ENCODE peak calls at places on chromosomes 13 and 19, in seven cellular contexts. H, Z, G, U, B, M and N are unnamed samples.

GRCh38 chr19:16896098-16896912 is 7.5 kb downstream of the F2RL3 start:
- DNase-seq in H (no peak), Z (no peak), B (no peak), U (no peak), M (no peak), G (no peak), N (no peak)

GRCh38 chr13:110109910-110110309 is 197.0 kb downstream of the COL4A1 start:
- DNase-seq in B (no peak), H (no peak), Z (peak), U (peak), G (no peak), M (peak), N (no peak)

GRCh38 chr19:43207991-43208390 is 2.6 kb upstream of the PSG4 start:
- DNase-seq in G (no peak), M (no peak), B (no peak), H (no peak), U (no peak), Z (no peak), N (no peak)

GRCh38 chr13:60753641-60754040 is 356.6 kb downstream of the TDRD3 start:
- DNase-seq in H (no peak), M (no peak), B (no peak), U (no peak), Z (no peak), G (no peak), N (no peak)

GRCh38 chr19:14390548-14390947 is 9.3 kb downstream of the ADGRE5 start:
- DNase-seq in H (no peak), Z (no peak), G (no peak), U (no peak), B (no peak), M (no peak), N (no peak)

GRCh38 chr13:105465745-105466144 is 1069.7 kb downstream of the EFNB2 start:
- DNase-seq in U (no peak), Z (no peak), H (no peak), M (no peak), G (no peak), B (no peak), N (no peak)

GRCh38 chr19:3509566-3509989 is 3.5 kb downstream of the FZR1 start:
- DNase-seq in G (no peak), M (no peak), U (no peak), B (peak), H (no peak), Z (no peak), N (no peak)

GRCh38 chr19:49872245-49873148 is 4.7 kb downstream of the AKT1S1 start:
- DNase-seq in B (no peak), Z (no peak), H (no peak), G (no peak), U (no peak), M (no peak), N (no peak)

GRCh38 chr13:111184685-111185401 is 69.7 kb downstream of the ARHGEF7 start:
- DNase-seq in H (no peak), M (no peak), B (no peak), U (no peak), G (peak), Z (no peak), N (no peak)

GRCh38 chr19:40322271-40322610 is 26.0 kb downstream of the C19orf47 start:
- DNase-seq in H (no peak), M (no peak), G (no peak), U (no peak), B (no peak), Z (no peak), N (no peak)

GRCh38 chr13:20182231-20182846 is 10.4 kb downstream of the GJB2 start:
- DNase-seq in U (no peak), H (no peak), B (peak), Z (no peak), G (peak), M (peak), N (no peak)

GRCh38 chr13:49112782-49113525 is 107.2 kb upstream of the MLNR start:
- DNase-seq in M (no peak), U (no peak), B (peak), G (no peak), H (no peak), Z (no peak), N (no peak)